ENCODE peak calls at places on chromosome 1, in four cellular contexts. One of them, this sample, is unnamed.

GRCh38 chr1:55640708-55641473 is 425.7 kb upstream of the USP24 start:
- DNase-seq in GM12878: peak
- DNase-seq in IMR-90: no peak
- DNase-seq in K562: no peak
- DNase-seq in this sample: no peak

GRCh38 chr1:232308616-232309015 is 321.3 kb downstream of the SIPA1L2 start:
- DNase-seq in GM12878: no peak
- DNase-seq in IMR-90: no peak
- DNase-seq in K562: no peak
- DNase-seq in this sample: no peak

GRCh38 chr1:14903922-14904321 is 249.6 kb upstream of the TMEM51 start:
- DNase-seq in GM12878: no peak
- DNase-seq in IMR-90: no peak
- DNase-seq in K562: no peak
- DNase-seq in this sample: no peak

GRCh38 chr1:86119214-86119764 is 37.3 kb downstream of the COL24A1 start:
- DNase-seq in GM12878: no peak
- DNase-seq in IMR-90: peak
- DNase-seq in K562: no peak
- DNase-seq in this sample: no peak

GRCh38 chr1:39266269-39266668 is 61.8 kb downstream of the MACF1 start:
- DNase-seq in GM12878: no peak
- DNase-seq in IMR-90: no peak
- DNase-seq in K562: no peak
- DNase-seq in this sample: no peak

GRCh38 chr1:112402682-112403643 is 6.9 kb downstream of the CTTNBP2NL start:
- DNase-seq in GM12878: no peak
- DNase-seq in IMR-90: peak
- DNase-seq in K562: no peak
- DNase-seq in this sample: no peak

GRCh38 chr1:80542231-80542630 is 1258.5 kb upstream of the ADGRL2 start:
- DNase-seq in GM12878: no peak
- DNase-seq in IMR-90: peak
- DNase-seq in K562: no peak
- DNase-seq in this sample: no peak

GRCh38 chr1:19033926-19034680 is 77.6 kb upstream of the IFFO2 start:
- DNase-seq in GM12878: no peak
- DNase-seq in IMR-90: peak
- DNase-seq in K562: no peak
- DNase-seq in this sample: no peak

GRCh38 chr1:38003261-38004250 is 1.8 kb downstream of the FHL3 start:
- DNase-seq in GM12878: no peak
- DNase-seq in IMR-90: peak
- DNase-seq in K562: no peak
- DNase-seq in this sample: no peak

GRCh38 chr1:44881011-44881632 is 38.1 kb upstream of the PTCH2 start:
- DNase-seq in GM12878: no peak
- DNase-seq in IMR-90: peak
- DNase-seq in K562: no peak
- DNase-seq in this sample: no peak

GRCh38 chr1:193868425-193868824 is 682.0 kb upstream of the B3GALT2 start:
- DNase-seq in GM12878: no peak
- DNase-seq in IMR-90: no peak
- DNase-seq in K562: no peak
- DNase-seq in this sample: no peak

GRCh38 chr1:217895817-217896216 is 264.7 kb downstream of the SPATA17 start:
- DNase-seq in GM12878: no peak
- DNase-seq in IMR-90: no peak
- DNase-seq in K562: no peak
- DNase-seq in this sample: no peak

GRCh38 chr1:165324050-165324449 is 32.5 kb downstream of the LMX1A start:
- DNase-seq in GM12878: no peak
- DNase-seq in IMR-90: no peak
- DNase-seq in K562: no peak
- DNase-seq in this sample: no peak
- TF ChIP-seq CHD1 in GM12878: no peak
- TF ChIP-seq CHD1 in IMR-90: no peak
- TF ChIP-seq CHD1 in K562: no peak
- TF ChIP-seq CHD1 in this sample: no peak

DNA sequence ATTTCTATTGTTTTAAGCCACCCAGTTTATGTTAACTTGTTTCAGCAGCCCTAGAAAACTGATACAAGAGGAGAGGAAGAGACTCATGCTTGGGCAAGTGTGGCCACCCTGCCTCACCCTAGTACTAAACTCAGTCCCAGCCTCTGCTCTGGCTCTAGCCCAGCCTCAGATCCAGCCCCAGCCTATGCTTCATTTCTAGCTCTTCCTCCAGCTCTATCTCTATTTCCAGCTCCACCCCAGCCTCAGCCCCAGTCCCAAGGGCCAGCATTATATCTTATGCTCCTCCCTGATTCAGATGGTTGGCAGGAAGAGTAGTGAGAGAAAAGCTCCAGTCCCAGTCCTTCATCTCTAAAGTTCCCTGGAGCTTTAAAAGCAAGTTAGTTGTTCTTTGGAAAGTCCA is 535.5 kb downstream of the PTPRC start:
- DNase-seq in GM12878: no peak
- DNase-seq in IMR-90: no peak
- DNase-seq in K562: no peak
- DNase-seq in this sample: no peak
- TF ChIP-seq CHD1 in GM12878: no peak
- TF ChIP-seq CHD1 in IMR-90: no peak
- TF ChIP-seq CHD1 in K562: no peak
- TF ChIP-seq CHD1 in this sample: no peak

GRCh38 chr1:187415065-187415464 is 586.3 kb downstream of the PLA2G4A start:
- DNase-seq in GM12878: no peak
- DNase-seq in IMR-90: peak
- DNase-seq in K562: no peak
- DNase-seq in this sample: no peak

GRCh38 chr1:187409341-187409740 is 580.6 kb downstream of the PLA2G4A start:
- DNase-seq in GM12878: no peak
- DNase-seq in IMR-90: peak
- DNase-seq in K562: no peak
- DNase-seq in this sample: no peak

GRCh38 chr1:187411118-187411517 is 582.4 kb downstream of the PLA2G4A start:
- DNase-seq in GM12878: no peak
- DNase-seq in IMR-90: no peak
- DNase-seq in K562: no peak
- DNase-seq in this sample: no peak

GRCh38 chr1:187417524-187417923 is 588.8 kb downstream of the PLA2G4A start:
- DNase-seq in GM12878: no peak
- DNase-seq in IMR-90: no peak
- DNase-seq in K562: no peak
- DNase-seq in this sample: no peak

GRCh38 chr1:187413770-187414169 is 585.0 kb downstream of the PLA2G4A start:
- DNase-seq in GM12878: no peak
- DNase-seq in IMR-90: peak
- DNase-seq in K562: no peak
- DNase-seq in this sample: no peak
- TF ChIP-seq CHD1 in GM12878: no peak
- TF ChIP-seq CHD1 in IMR-90: no peak
- TF ChIP-seq CHD1 in K562: no peak
- TF ChIP-seq CHD1 in this sample: no peak

GRCh38 chr1:72281144-72281543 is 1.2 kb downstream of the NEGR1 start:
- DNase-seq in GM12878: no peak
- DNase-seq in IMR-90: peak
- DNase-seq in K562: no peak
- DNase-seq in this sample: no peak
- TF ChIP-seq CHD1 in GM12878: no peak
- TF ChIP-seq CHD1 in IMR-90: no peak
- TF ChIP-seq CHD1 in K562: no peak
- TF ChIP-seq CHD1 in this sample: no peak